ENCODE peak calls at places on chromosomes 12 and 14, in ten cellular contexts. Q is central memory CD8-positive, alpha-beta T cell; M is stimulated activated CD4-positive, alpha-beta T cell treated with anti-CD3 and anti-CD28 coated beads, Interleukin-1b, Interleukin-23, amount 100 ng/mL, for 24 hours; S is ureter; Y is WTC11; Z is NCI-H1092 treated with DMSO at 0.1 percent for 48 hours; N is HTR-8/SVneo; B is HEK293T; K is activated B cell treated with CpG ODN at 0.5 μM for 24 hours; V is NB4. O is an unnamed sample.

GRCh38 chr12:27914956-27915355 is 57.6 kb downstream of the PTHLH start:
- DNase-seq in Q (no peak), M (no peak), S (no peak), Y (no peak), Z (peak), N (no peak), B (no peak), K (no peak), V (no peak), O (no peak)

GRCh38 chr12:76288218-76288617 is 60.0 kb downstream of the BBS10 start:
- DNase-seq in Q (no peak), M (no peak), S (no peak), Y (no peak), Z (no peak), N (no peak), B (no peak), K (no peak), V (no peak), O (no peak)

GRCh38 chr12:75818863-75819262 is 212.7 kb downstream of the PHLDA1 start:
- DNase-seq in Q (no peak), M (no peak), S (no peak), Y (no peak), Z (no peak), N (no peak), B (no peak), K (no peak), V (no peak), O (no peak)

GRCh38 chr12:72346331-72346944 is 74.3 kb downstream of the TRHDE start:
- DNase-seq in Q (no peak), M (no peak), S (peak), Y (peak), Z (peak), N (peak), B (peak), K (no peak), V (peak), O (peak)

GRCh38 chr14:47772652-47773051 is 97.2 kb upstream of the MDGA2 start:
- DNase-seq in Q (no peak), M (no peak), S (no peak), Y (no peak), Z (no peak), N (no peak), B (no peak), K (no peak), V (no peak), O (no peak)

GRCh38 chr12:42486407-42486806 is 103.1 kb downstream of the PRICKLE1 start:
- DNase-seq in Q (no peak), M (no peak), S (no peak), Y (no peak), Z (no peak), N (no peak), B (no peak), K (no peak), V (no peak), O (no peak)

GRCh38 chr12:10801727-10802126 is 700 bp downstream of the TAS2R7 start:
- DNase-seq in Q (no peak), M (no peak), S (no peak), Y (no peak), Z (no peak), N (no peak), B (no peak), K (no peak), V (no peak), O (no peak)

GRCh38 chr12:109738878-109739665 is 25.4 kb downstream of the FAM222A start:
- DNase-seq in Q (no peak), M (no peak), S (no peak), Y (peak), Z (no peak), N (no peak), B (no peak), K (no peak), V (no peak), O (no peak)

GRCh38 chr12:65522956-65523857 is 244.7 kb downstream of the MSRB3 start:
- DNase-seq in Q (no peak), M (no peak), S (no peak), Y (no peak), Z (no peak), N (no peak), B (no peak), K (no peak), V (no peak), O (no peak)

GRCh38 chr12:32069731-32070130 is 36.9 kb upstream of the BICD1 start:
- DNase-seq in Q (no peak), M (no peak), S (no peak), Y (no peak), Z (no peak), N (no peak), B (no peak), K (no peak), V (no peak), O (no peak)

GRCh38 chr12:63047146-63047545 is 103.9 kb downstream of the AVPR1A start:
- DNase-seq in Q (no peak), M (no peak), S (no peak), Y (no peak), Z (no peak), N (no peak), B (no peak), K (no peak), V (no peak), O (no peak)

GRCh38 chr12:113846883-113847282 is 119.2 kb downstream of the RBM19 start:
- DNase-seq in Q (no peak), M (no peak), S (no peak), Y (no peak), Z (no peak), N (no peak), B (no peak), K (no peak), V (peak), O (no peak)

GRCh38 chr12:60935981-60936761 is 1324.0 kb upstream of the USP15 start:
- DNase-seq in Q (no peak), M (no peak), S (no peak), Y (peak), Z (no peak), N (no peak), B (no peak), K (no peak), V (no peak), O (no peak)

GRCh38 chr12:938810-939209 is 10.7 kb downstream of the RAD52 start:
- DNase-seq in Q (no peak), M (no peak), S (no peak), Y (no peak), Z (no peak), N (no peak), B (no peak), K (no peak), V (no peak), O (no peak)

GRCh38 chr12:53380797-53381738 is 1.1 kb downstream of the SP1 start:
- DNase-seq in Q (no peak), M (no peak), S (no peak), Y (peak), Z (no peak), N (no peak), B (no peak), K (no peak), V (peak), O (peak)

GRCh38 chr14:92704036-92704804 is 44.2 kb downstream of the LGMN start:
- DNase-seq in Q (no peak), M (no peak), S (no peak), Y (no peak), Z (no peak), N (no peak), B (no peak), K (peak), V (peak), O (no peak)

GRCh38 chr14:104930526-104931322 is 6.0 kb downstream of the PLD4 start:
- DNase-seq in Q (no peak), M (no peak), S (peak), Y (peak), Z (no peak), N (no peak), B (peak), K (peak), V (no peak), O (no peak)

GRCh38 chr12:82314406-82314892 is 43.7 kb downstream of the CCDC59 start:
- DNase-seq in Q (no peak), M (no peak), S (no peak), Y (peak), Z (no peak), N (no peak), B (no peak), K (no peak), V (no peak), O (no peak)

GRCh38 chr14:29242755-29243340 is 476.3 kb downstream of the FOXG1 start:
- DNase-seq in Q (no peak), M (no peak), S (no peak), Y (no peak), Z (peak), N (no peak), B (no peak), K (no peak), V (no peak), O (no peak)

GRCh38 chr14:99581371-99581770 is 22.6 kb downstream of the CCDC85C start:
- DNase-seq in Q (no peak), M (no peak), S (no peak), Y (no peak), Z (no peak), N (no peak), B (no peak), K (no peak), V (no peak), O (no peak)

GRCh38 chr12:32115404-32116104 is 8.9 kb downstream of the BICD1 start:
- DNase-seq in Q (no peak), M (no peak), S (peak), Y (no peak), Z (no peak), N (peak), B (no peak), K (no peak), V (peak), O (no peak)

GRCh38 chr14:64720190-64720589 is 16.0 kb downstream of the PLEKHG3 start:
- DNase-seq in Q (no peak), M (no peak), S (peak), Y (peak), Z (no peak), N (peak), B (peak), K (no peak), V (peak), O (no peak)

GRCh38 chr14:21024668-21025373 is at the start of gene NDRG2:
- DNase-seq in Q (peak), M (peak), S (peak), Y (peak), Z (peak), N (peak), B (peak), K (peak), V (peak), O (peak)

GRCh38 chr12:116615141-116615861 is 56.1 kb downstream of the MAP1LC3B2 start:
- DNase-seq in Q (no peak), M (no peak), S (no peak), Y (no peak), Z (no peak), N (no peak), B (no peak), K (no peak), V (no peak), O (no peak)

GRCh38 chr12:50986961-50987737 is 34.8 kb downstream of the HIGD1C start:
- DNase-seq in Q (no peak), M (no peak), S (peak), Y (peak), Z (no peak), N (peak), B (peak), K (no peak), V (peak), O (no peak)